ENCODE peak calls at places on chromosomes 7 and 10, in seven cellular contexts. B, T, K, X, R, A and U are unnamed samples.
A peak's percentile ranks its signal among the peaks of the same experiment; 100 is the strongest.

GRCh38 chr7:157952050-157952667 is 615.4 kb downstream of the DNAJB6 start:
- DNase-seq in A (no peak), X (no peak), K (no peak), R (no peak), T (no peak), B (no peak), U (peak; percentile 66)

GRCh38 chr7:28686418-28686800 is 271.7 kb downstream of the TRIL start:
- DNase-seq in X (no peak), A (no peak), R (peak; percentile 80), T (no peak), B (peak; percentile 68), K (no peak), U (no peak)

GRCh38 chr10:100569687-100570517 is 34.2 kb downstream of the HIF1AN start:
- DNase-seq in B (no peak), T (no peak), K (no peak), X (no peak), R (peak; percentile 60), A (no peak), U (peak; percentile 68)

GRCh38 chr10:106355450-106355849 is 809.1 kb downstream of the SORCS1 start:
- DNase-seq in T (no peak), R (peak; percentile 29), K (no peak), A (no peak), B (peak; percentile 6), X (no peak), U (no peak)

GRCh38 chr7:158530800-158531609 is 56.6 kb downstream of the PTPRN2 start:
- DNase-seq in X (no peak), T (no peak), K (no peak), R (no peak), B (no peak), A (no peak), U (no peak)

GRCh38 chr10:97714401-97715258 is 1.1 kb downstream of the MARVELD1 start:
- DNase-seq in R (peak; percentile 83), B (peak; percentile 86), X (peak; percentile 81), T (no peak), A (no peak), K (peak; percentile 78), U (peak; percentile 96)

GRCh38 chr7:27169658-27170493 is 4.2 kb downstream of the HOXA10 start:
- DNase-seq in K (peak; percentile 3), A (no peak), R (peak; percentile 63), B (no peak), T (no peak), X (no peak), U (no peak)

GRCh38 chr10:14173706-14174594 is 156.8 kb downstream of the FRMD4A start:
- DNase-seq in K (no peak), X (no peak), B (peak; percentile 29), R (peak; percentile 78), T (no peak), A (no peak), U (no peak)

GRCh38 chr7:5704534-5704922 is 76.9 kb downstream of the RNF216 start:
- DNase-seq in A (peak; percentile 89), X (peak; percentile 76), K (peak; percentile 67), B (peak; percentile 85), R (peak; percentile 81), T (peak; percentile 41), U (peak; percentile 90)

GRCh38 chr7:99380823-99381663 is 6.5 kb downstream of the ARPC1B start:
- DNase-seq in X (peak; percentile 42), R (no peak), T (no peak), B (no peak), A (no peak), K (no peak), U (no peak)

GRCh38 chr10:114879541-114880158 is 58.1 kb downstream of the FHIP2A start:
- DNase-seq in X (no peak), R (peak; percentile 66), K (no peak), B (peak; percentile 20), T (no peak), A (no peak), U (no peak)

GRCh38 chr10:49654036-49654693 is 25.3 kb upstream of the C10orf53 start:
- DNase-seq in X (no peak), A (no peak), K (no peak), T (no peak), R (no peak), B (no peak), U (peak; percentile 10)

GRCh38 chr10:33009244-33010131 is 51.5 kb upstream of the ITGB1 start:
- DNase-seq in K (no peak), B (no peak), A (no peak), X (no peak), R (no peak), T (no peak), U (no peak)

GRCh38 chr10:33005322-33006282 is 47.6 kb upstream of the ITGB1 start:
- DNase-seq in B (peak; percentile 98), A (no peak), T (peak; percentile 86), R (peak; percentile 71), K (peak; percentile 71), X (peak; percentile 67), U (peak; percentile 58)

GRCh38 chr10:33008499-33009243 is 50.6 kb upstream of the ITGB1 start:
- DNase-seq in A (peak; percentile 57), T (no peak), B (peak; percentile 87), K (no peak), X (peak; percentile 83), R (peak; percentile 82), U (peak; percentile 75)

GRCh38 chr10:33006342-33006887 is 48.4 kb upstream of the ITGB1 start:
- DNase-seq in X (no peak), A (no peak), R (no peak), K (no peak), T (no peak), B (no peak), U (no peak)

DNA sequence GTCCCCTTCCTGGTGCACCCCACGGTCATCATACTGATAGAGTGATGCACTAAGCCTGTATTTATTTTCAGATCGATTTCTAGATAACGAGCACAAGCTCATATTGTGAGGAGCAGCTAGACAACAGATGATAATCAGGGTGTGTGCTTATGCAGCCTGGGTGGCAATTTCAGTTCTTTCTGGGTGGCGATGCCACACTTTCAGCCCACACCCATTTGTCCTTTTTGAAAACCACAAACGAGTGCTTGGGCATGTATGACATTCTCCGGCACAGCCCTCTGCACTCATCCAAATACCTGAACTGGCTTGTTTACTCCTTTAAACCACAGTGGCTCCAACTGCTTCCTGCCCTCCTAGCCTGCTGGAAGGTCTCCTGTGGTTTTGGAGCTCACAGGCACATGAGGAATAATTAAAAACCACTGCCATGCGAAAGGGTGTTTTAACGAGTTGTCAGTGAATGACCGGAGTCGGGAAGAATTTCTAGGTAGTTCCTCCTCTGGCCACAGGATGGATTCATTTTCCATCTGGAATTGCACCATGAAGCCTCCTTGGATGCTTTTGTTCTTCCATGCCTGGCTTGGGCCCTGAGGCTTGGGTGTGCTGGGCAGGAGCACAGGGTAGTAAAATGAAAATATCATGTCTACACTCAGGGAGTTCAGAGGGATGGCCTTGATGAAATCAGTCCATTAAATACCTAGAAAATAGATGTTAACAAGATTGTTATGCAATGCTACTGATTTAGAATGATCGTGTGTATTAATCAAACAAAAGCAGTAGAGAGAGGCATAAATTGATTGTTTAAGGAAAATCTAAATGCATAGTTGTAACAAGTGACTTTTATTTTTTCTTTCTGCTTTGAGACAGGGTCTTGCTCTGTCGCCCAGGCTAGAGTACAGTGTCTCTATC is 52.4 kb upstream of the ITGB1 start:
- DNase-seq in X (no peak), A (peak; percentile 60), T (peak; percentile 93), B (peak; percentile 82), K (no peak), R (peak; percentile 47), U (no peak)
- H3K4me3 ChIP-seq in X (no peak overlapping the region), A (peak overlapping the region; percentile 12), T (no peak overlapping the region), B (no peak overlapping the region), K (no peak overlapping the region), R (no peak overlapping the region), U (no peak overlapping the region)

GRCh38 chr7:34133356-34133982 is 228.1 kb downstream of the BMPER start:
- DNase-seq in K (no peak), T (peak; percentile 66), X (no peak), A (no peak), B (peak; percentile 88), R (no peak), U (no peak)

GRCh38 chr7:34136698-34137097 is 231.4 kb downstream of the BMPER start:
- DNase-seq in A (no peak), X (no peak), T (no peak), B (no peak), K (no peak), R (no peak), U (no peak)

GRCh38 chr7:34135924-34136323 is 230.6 kb downstream of the BMPER start:
- DNase-seq in R (no peak), X (no peak), T (no peak), A (no peak), B (no peak), K (no peak), U (no peak)

GRCh38 chr7:34131371-34131770 is 226.0 kb downstream of the BMPER start:
- DNase-seq in A (no peak), K (no peak), T (no peak), X (no peak), B (no peak), R (no peak), U (no peak)

DNA sequence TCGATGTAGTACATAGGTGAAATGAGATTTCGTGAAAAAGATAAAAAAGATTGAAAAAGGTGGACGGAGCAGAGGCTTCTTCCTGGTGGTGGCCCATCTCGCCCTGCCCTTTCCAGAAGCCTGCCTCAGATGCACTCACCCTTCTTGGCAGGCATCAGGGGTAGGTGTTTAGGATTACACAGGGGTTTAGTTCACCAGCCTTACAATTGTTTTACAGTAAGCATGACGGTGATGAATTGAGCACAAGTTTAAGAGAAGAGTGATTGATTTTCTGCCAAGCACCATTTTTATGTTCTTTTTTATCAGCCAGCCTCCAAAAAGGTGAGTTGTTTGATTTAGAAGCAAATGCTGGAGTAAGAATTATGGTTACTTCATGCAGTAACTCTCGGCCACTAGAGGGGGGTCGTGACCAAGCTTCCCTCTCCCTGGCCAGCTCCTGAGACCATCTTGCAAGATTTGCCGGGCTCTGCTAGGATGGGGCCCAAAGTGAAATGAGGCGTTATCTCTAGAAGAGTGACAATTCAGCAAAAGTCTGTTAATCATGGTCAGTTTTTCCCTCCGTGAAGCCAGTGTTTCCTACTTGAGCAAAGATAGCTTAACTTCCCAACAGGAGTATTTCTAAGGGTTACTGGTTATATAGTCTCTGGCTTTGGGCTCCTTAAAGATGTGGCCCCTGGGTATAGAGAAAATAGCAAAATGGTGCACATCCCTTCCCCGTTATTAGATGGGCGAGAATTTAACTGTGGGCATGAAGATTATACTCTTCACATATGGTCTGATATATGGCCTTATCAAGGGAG is 228.8 kb downstream of the BMPER start:
- DNase-seq in R (peak; percentile 86), T (peak; percentile 23), K (peak; percentile 60), A (no peak), X (peak; percentile 59), B (peak; percentile 80), U (no peak)
- TF ChIP-seq CTCF in R (peak; percentile 96), T (peak; percentile 86), K (peak; percentile 76), A (peak; percentile 89), X (peak; percentile 50), B (peak; percentile 86), U (no peak)

DNA sequence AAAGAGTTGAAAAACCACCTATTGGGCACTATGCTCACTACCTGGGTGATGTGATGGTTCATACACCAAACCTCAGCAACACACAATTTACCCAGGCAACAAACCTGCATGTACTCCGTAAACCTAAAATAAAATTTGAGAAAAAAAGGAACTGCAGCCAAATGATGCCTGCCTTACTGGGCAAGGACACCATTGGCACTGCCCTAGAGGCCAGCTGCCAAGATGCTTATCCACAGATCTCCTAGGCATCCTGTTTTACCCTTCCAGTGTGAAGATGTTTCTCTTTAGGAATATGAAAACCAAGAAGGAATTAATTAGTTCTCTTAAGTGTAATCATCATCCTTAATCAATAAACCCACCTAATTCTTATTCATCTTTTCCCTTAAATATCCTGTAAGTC is 133.4 kb downstream of the ABCA13 start:
- DNase-seq in R (no peak), X (no peak), A (no peak), T (no peak), K (no peak), B (no peak), U (no peak)
- H3K4me3 ChIP-seq in R (no peak overlapping the region), X (no peak overlapping the region), A (no peak overlapping the region), T (no peak overlapping the region), K (no peak overlapping the region), B (no peak overlapping the region), U (no peak overlapping the region)

GRCh38 chr7:139753079-139753692 is 24.6 kb downstream of the HIPK2 start:
- DNase-seq in A (no peak), T (no peak), X (no peak), B (no peak), R (no peak), K (no peak), U (peak; percentile 70)
- TF ChIP-seq CTCF in A (no peak), T (peak; percentile 7), X (peak; percentile 31), B (no peak), R (peak; percentile 21), K (peak; percentile 35), U (no peak)